ENCODE peak calls at places on chromosomes 5 and 9, in nine cellular contexts. N is CD8-positive, alpha-beta T cell; L is CD4-positive, alpha-beta memory T cell; K is CD8-positive, alpha-beta memory T cell; O is cardiac muscle cell; G is breast epithelium; Z is colonic mucosa; W is coronary artery; F is choroid plexus epithelial cell. B is an unnamed sample.

GRCh38 chr9:121498487-121499176 is 1.0 kb downstream of the GGTA1 start:
- DNase-seq in O (no peak), F (peak; percentile 54), G (peak; percentile 44), Z (peak; percentile 32), W (no peak), L (no peak), N (no peak), K (no peak), B (peak; percentile 13)

GRCh38 chr9:6488395-6488794 is 75.4 kb downstream of the UHRF2 start:
- DNase-seq in F (peak; percentile 13), O (no peak), L (peak; percentile 2), G (no peak), Z (no peak), N (no peak), K (no peak), W (no peak), B (peak; percentile 13)

GRCh38 chr9:121226186-121226585 is 24.5 kb upstream of the RAB14 start:
- DNase-seq in O (no peak), K (no peak), W (no peak), Z (no peak), F (peak; percentile 4), G (no peak), N (no peak), L (no peak), B (no peak)

GRCh38 chr9:114855488-114855887 is 49.6 kb upstream of the TNFSF15 start:
- DNase-seq in Z (no peak), W (no peak), F (no peak), G (no peak), L (no peak), N (no peak), K (no peak), O (no peak), B (no peak)

GRCh38 chr5:72394688-72395087 is 74.5 kb downstream of the PTCD2 start:
- DNase-seq in K (no peak), O (no peak), W (no peak), F (no peak), Z (no peak), N (no peak), G (no peak), L (no peak), B (peak; percentile 6)

GRCh38 chr5:161481922-161482321 is 64.6 kb downstream of the GABRB2 start:
- DNase-seq in O (no peak), F (no peak), L (no peak), Z (no peak), G (no peak), W (no peak), K (no peak), N (no peak), B (no peak)

GRCh38 chr9:114606597-114607207 is 4.4 kb upstream of the TMEM268 start:
- DNase-seq in L (no peak), G (no peak), O (no peak), F (peak; percentile 83), K (no peak), W (no peak), N (no peak), Z (no peak), B (no peak)

GRCh38 chr5:10034008-10034407 is 215.7 kb downstream of the ATPSCKMT start:
- DNase-seq in L (no peak), N (no peak), Z (no peak), F (peak; percentile 47), W (no peak), O (no peak), K (no peak), G (no peak), B (no peak)

GRCh38 chr5:118592234-118592633 is 396.1 kb downstream of the DTWD2 start:
- DNase-seq in O (no peak), G (no peak), L (no peak), K (no peak), N (no peak), F (no peak), W (no peak), Z (no peak), B (no peak)

GRCh38 chr9:77163889-77164288 is 13.4 kb upstream of the VPS13A start:
- DNase-seq in W (no peak), N (no peak), K (no peak), Z (no peak), L (no peak), F (peak; percentile 92), O (no peak), G (no peak), B (no peak)

GRCh38 chr5:178590924-178591423 is 781 bp upstream of the COL23A1 start:
- DNase-seq in N (no peak), Z (no peak), W (no peak), O (no peak), F (peak; percentile 26), G (no peak), L (no peak), K (no peak), B (no peak)

GRCh38 chr5:95027151-95027721 is 257.7 kb downstream of the MCTP1 start:
- DNase-seq in L (no peak), O (peak; percentile 13), K (no peak), F (peak; percentile 56), Z (no peak), G (no peak), N (no peak), W (no peak), B (no peak)

GRCh38 chr5:158819840-158820620 is 279.7 kb downstream of the EBF1 start:
- DNase-seq in K (no peak), G (no peak), N (no peak), L (no peak), O (no peak), Z (no peak), W (no peak), F (peak; percentile 56), B (peak; percentile 52)

GRCh38 chr9:6680797-6681146 is 35.2 kb upstream of the GLDC start:
- DNase-seq in O (peak; percentile 62), G (peak; percentile 44), K (peak; percentile 82), L (no peak), Z (peak; percentile 65), N (peak; percentile 64), F (peak; percentile 34), W (no peak), B (no peak)

GRCh38 chr9:34430843-34431437 is 27.4 kb downstream of the FAM219A start:
- DNase-seq in G (peak; percentile 19), O (peak; percentile 88), F (peak; percentile 86), L (peak; percentile 9), K (no peak), Z (peak; percentile 32), W (no peak), N (no peak), B (peak; percentile 39)

GRCh38 chr9:92135576-92135975 is 20.4 kb upstream of the SPTLC1 start:
- DNase-seq in Z (no peak), L (no peak), K (no peak), O (no peak), F (no peak), W (no peak), G (no peak), N (no peak), B (no peak)

GRCh38 chr5:153476767-153477166 is 13.7 kb upstream of the GRIA1 start:
- DNase-seq in L (no peak), Z (no peak), N (no peak), K (no peak), G (no peak), W (no peak), F (peak; percentile 88), O (no peak), B (no peak)

GRCh38 chr9:90340421-90340820 is 302.2 kb downstream of the DIRAS2 start:
- DNase-seq in Z (no peak), N (no peak), W (no peak), O (peak; percentile 92), F (peak; percentile 85), G (no peak), K (no peak), L (no peak), B (no peak)

GRCh38 chr5:73831066-73831465 is 205.1 kb downstream of the ARHGEF28 start:
- DNase-seq in Z (no peak), L (no peak), N (no peak), O (no peak), K (no peak), G (no peak), W (no peak), F (no peak), B (no peak)
- H3K4me3 ChIP-seq in Z (no peak overlapping the region), L (no peak overlapping the region), N (no peak overlapping the region), O (no peak overlapping the region), K (no peak overlapping the region), G (no peak overlapping the region), W (no peak overlapping the region), F (no peak overlapping the region), B (no peak overlapping the region)

DNA sequence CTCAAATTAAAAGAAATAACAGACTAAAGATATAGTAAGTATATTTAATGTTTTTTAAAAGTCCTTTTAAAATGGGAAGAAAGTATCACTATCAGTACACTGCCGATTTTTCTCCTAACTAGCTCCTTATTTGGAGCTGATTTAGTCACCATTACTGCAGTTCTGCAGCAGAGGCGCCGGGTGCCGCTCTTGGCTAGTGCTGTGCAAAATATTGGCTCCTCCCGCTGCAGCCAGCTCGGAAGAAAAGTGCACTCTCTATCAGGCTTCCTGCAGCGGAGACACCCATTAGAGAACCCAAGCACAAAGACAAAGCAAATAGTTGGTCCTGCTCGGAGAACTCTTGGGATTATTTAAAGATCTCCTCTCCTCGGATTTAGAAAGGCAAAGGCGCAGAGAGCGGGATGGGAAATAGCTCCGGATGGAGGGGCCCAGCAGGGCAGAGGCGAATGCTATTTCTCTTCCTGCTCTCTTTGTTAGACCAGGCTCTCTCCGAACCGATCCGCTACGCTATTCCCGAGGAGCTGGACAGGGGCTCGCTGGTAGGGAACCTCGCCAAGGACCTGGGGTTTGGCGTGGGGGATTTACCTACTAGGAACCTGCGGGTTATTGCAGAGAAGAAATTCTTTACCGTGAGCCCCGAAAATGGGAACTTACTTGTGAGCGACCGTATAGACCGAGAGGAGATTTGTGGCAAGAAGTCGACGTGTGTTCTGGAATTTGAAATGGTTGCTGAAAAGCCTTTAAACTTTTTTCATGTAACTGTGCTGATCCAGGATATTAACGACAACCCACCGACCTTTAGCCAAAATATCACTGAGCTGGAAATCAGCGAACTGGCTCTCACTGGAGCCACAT is at the start of gene PCDHGB3:
- DNase-seq in Z (no peak), O (no peak), F (peak; percentile 64), W (no peak), L (peak; percentile 38), N (peak; percentile 36), G (no peak), K (no peak), B (peak; percentile 61)
- H3K4me3 ChIP-seq in Z (no peak within 1 kb of the TSS), O (no peak within 1 kb of the TSS), F (peak within 1 kb of the TSS; percentile 37), W (peak within 1 kb of the TSS; percentile 57), L (no peak within 1 kb of the TSS), N (peak within 1 kb of the TSS; percentile 31), G (peak within 1 kb of the TSS; percentile 15), K (peak within 1 kb of the TSS; percentile 46), B (peak within 1 kb of the TSS; percentile 34)

DNA sequence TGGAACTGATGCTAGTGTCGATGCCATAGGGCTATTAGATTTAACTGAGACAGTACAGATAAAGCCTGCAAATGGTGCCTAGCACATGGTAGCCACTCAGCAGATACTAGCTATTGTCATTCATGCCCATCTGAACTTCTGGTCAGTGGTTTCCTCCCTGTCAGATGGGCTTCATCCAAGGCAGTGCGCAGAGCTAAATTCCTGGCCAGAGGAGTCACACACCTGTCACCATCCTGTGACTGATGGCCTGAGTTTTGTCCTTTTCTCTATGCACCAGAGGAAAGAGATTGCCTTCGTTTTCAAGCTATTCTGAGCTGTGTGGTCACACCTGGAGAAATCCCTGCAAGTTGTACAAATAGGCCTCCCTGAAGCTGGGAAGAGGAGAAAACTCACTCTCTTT is 34.7 kb downstream of the MSX2 start:
- DNase-seq in N (no peak), W (no peak), K (no peak), O (no peak), Z (no peak), L (no peak), G (no peak), F (no peak), B (no peak)
- H3K4me3 ChIP-seq in N (no peak overlapping the region), W (no peak overlapping the region), K (no peak overlapping the region), O (no peak overlapping the region), Z (no peak overlapping the region), L (no peak overlapping the region), G (no peak overlapping the region), F (no peak overlapping the region), B (no peak overlapping the region)

GRCh38 chr5:91312698-91313097 is 70.4 kb downstream of the ARRDC3 start:
- DNase-seq in F (peak; percentile 37), G (no peak), N (no peak), K (no peak), W (no peak), O (no peak), Z (no peak), L (no peak), B (no peak)
- H3K4me3 ChIP-seq in F (no peak overlapping the region), G (no peak overlapping the region), N (no peak overlapping the region), K (no peak overlapping the region), W (no peak overlapping the region), O (no peak overlapping the region), Z (no peak overlapping the region), L (no peak overlapping the region), B (no peak overlapping the region)

B was measured in OCI-LY7.